ENCODE peak calls at places on chromosomes 11 and 22, in nine cellular contexts. D, C, Q, N, J, G, U, O and S are unnamed samples.
A peak's percentile ranks its signal among the peaks of the same experiment; 100 is the strongest.

GRCh38 chr11:60561254-60561653 is 46.1 kb downstream of the MS4A13 start:
- DNase-seq in G (no peak), O (no peak), C (no peak), D (no peak), N (no peak), U (no peak), J (no peak), Q (no peak), S (no peak)

GRCh38 chr22:36117053-36117554 is 43.5 kb downstream of the APOL3 start:
- DNase-seq in O (no peak), C (no peak), J (no peak), U (no peak), G (no peak), Q (peak; percentile 29), N (no peak), D (no peak), S (no peak)

GRCh38 chr11:16785520-16786128 is 47.2 kb downstream of the C11orf58 start:
- DNase-seq in U (peak; percentile 38), G (peak; percentile 65), O (no peak), C (peak; percentile 59), J (peak; percentile 58), N (peak; percentile 75), D (peak; percentile 76), Q (peak; percentile 81), S (peak; percentile 61)

GRCh38 chr11:36354221-36355003 is 58.3 kb downstream of the PRR5L start:
- DNase-seq in U (no peak), G (no peak), O (no peak), Q (no peak), J (no peak), D (no peak), C (no peak), N (no peak), S (no peak)

GRCh38 chr22:35631597-35631996 is 14.5 kb upstream of the MB start:
- DNase-seq in O (no peak), N (no peak), U (peak; percentile 15), Q (peak; percentile 71), G (peak; percentile 64), D (no peak), J (no peak), C (no peak), S (no peak)

GRCh38 chr22:37138879-37139561 is 10.7 kb downstream of the IL2RB start:
- DNase-seq in J (no peak), C (no peak), U (no peak), N (no peak), D (no peak), O (no peak), Q (no peak), G (no peak), S (no peak)

GRCh38 chr11:133898770-133899115 is 53.4 kb upstream of the SPATA19 start:
- DNase-seq in J (no peak), U (no peak), Q (no peak), D (no peak), C (no peak), O (no peak), G (peak; percentile 8), N (no peak), S (no peak)

GRCh38 chr11:76838422-76839068 is 22.2 kb upstream of the ACER3 start:
- DNase-seq in O (no peak), C (no peak), J (no peak), N (no peak), D (peak; percentile 83), Q (peak; percentile 65), U (no peak), G (no peak), S (no peak)

GRCh38 chr11:67983916-67984315 is 20.0 kb downstream of the UNC93B1 start:
- DNase-seq in J (no peak), O (no peak), D (no peak), G (no peak), C (no peak), Q (no peak), N (no peak), U (no peak), S (no peak)

GRCh38 chr22:49102367-49102766 is 725.3 kb downstream of the BRD1 start:
- DNase-seq in Q (no peak), C (no peak), G (no peak), J (no peak), U (no peak), D (no peak), N (no peak), O (no peak), S (no peak)

GRCh38 chr22:47375621-47376321 is 613.3 kb downstream of the TBC1D22A start:
- DNase-seq in U (no peak), D (no peak), O (no peak), C (no peak), Q (no peak), N (peak; percentile 13), G (peak; percentile 25), J (no peak), S (no peak)

GRCh38 chr11:128686045-128686741 is 7.7 kb upstream of the FLI1 start:
- DNase-seq in G (no peak), C (no peak), O (no peak), J (no peak), D (peak; percentile 33), U (no peak), N (no peak), Q (no peak), S (no peak)

GRCh38 chr11:67400942-67401494 is 640 bp downstream of the PPP1CA start:
- DNase-seq in D (no peak), C (no peak), G (no peak), J (no peak), U (no peak), O (no peak), Q (no peak), N (no peak), S (no peak)

GRCh38 chr11:16986434-16987204 is 27.6 kb downstream of the PLEKHA7 start:
- DNase-seq in O (no peak), Q (no peak), D (no peak), G (peak; percentile 78), U (peak; percentile 25), C (no peak), N (no peak), J (peak; percentile 73), S (no peak)

GRCh38 chr11:13535819-13536218 is 40.0 kb upstream of the PTH start:
- DNase-seq in Q (no peak), N (no peak), O (no peak), G (no peak), D (peak; percentile 18), U (no peak), C (no peak), J (no peak), S (no peak)

GRCh38 chr11:16280256-16280682 is 76.1 kb downstream of the SOX6 start:
- DNase-seq in U (no peak), G (peak; percentile 43), O (no peak), J (no peak), Q (peak; percentile 62), N (peak; percentile 59), C (peak; percentile 14), D (no peak), S (peak; percentile 42)

GRCh38 chr11:4926607-4927006 is 2.5 kb upstream of the OR51G1 start:
- DNase-seq in U (no peak), G (no peak), D (no peak), O (no peak), Q (no peak), N (no peak), J (no peak), C (no peak), S (no peak)

GRCh38 chr22:22076361-22076760 is 93.8 kb upstream of the TOP3B start:
- DNase-seq in U (no peak), G (no peak), N (no peak), O (no peak), C (no peak), J (no peak), Q (no peak), D (no peak), S (no peak)
- H3K27ac ChIP-seq in U (no peak overlapping the region), G (no peak overlapping the region), N (no peak overlapping the region), O (no peak overlapping the region), C (no peak overlapping the region), J (no peak overlapping the region), Q (no peak overlapping the region), D (no peak overlapping the region), S (no peak overlapping the region)

GRCh38 chr11:1742869-1743586 is 7.4 kb downstream of the IFITM10 start:
- DNase-seq in Q (no peak), J (no peak), N (no peak), O (no peak), G (no peak), C (no peak), U (no peak), D (no peak), S (no peak)

GRCh38 chr11:1744137-1744878 is 6.1 kb downstream of the IFITM10 start:
- DNase-seq in N (no peak), G (no peak), O (no peak), C (no peak), J (no peak), D (no peak), U (no peak), Q (peak; percentile 58), S (peak; percentile 42)

GRCh38 chr11:1742371-1742770 is 8.0 kb downstream of the IFITM10 start:
- DNase-seq in N (no peak), Q (no peak), J (no peak), O (peak; percentile 0), C (no peak), U (no peak), D (no peak), G (no peak), S (no peak)

GRCh38 chr11:1744879-1745700 is 5.3 kb downstream of the IFITM10 start:
- DNase-seq in G (no peak), N (no peak), O (no peak), C (no peak), D (no peak), J (no peak), Q (peak; percentile 43), U (no peak), S (no peak)

GRCh38 chr11:1743587-1744136 is 6.7 kb downstream of the IFITM10 start:
- DNase-seq in Q (no peak), N (no peak), J (no peak), O (no peak), U (no peak), D (no peak), G (no peak), C (no peak), S (no peak)
- H3K27ac ChIP-seq in Q (no peak overlapping the region), N (no peak overlapping the region), J (no peak overlapping the region), O (no peak overlapping the region), U (no peak overlapping the region), D (no peak overlapping the region), G (no peak overlapping the region), C (no peak overlapping the region), S (no peak overlapping the region)

DNA sequence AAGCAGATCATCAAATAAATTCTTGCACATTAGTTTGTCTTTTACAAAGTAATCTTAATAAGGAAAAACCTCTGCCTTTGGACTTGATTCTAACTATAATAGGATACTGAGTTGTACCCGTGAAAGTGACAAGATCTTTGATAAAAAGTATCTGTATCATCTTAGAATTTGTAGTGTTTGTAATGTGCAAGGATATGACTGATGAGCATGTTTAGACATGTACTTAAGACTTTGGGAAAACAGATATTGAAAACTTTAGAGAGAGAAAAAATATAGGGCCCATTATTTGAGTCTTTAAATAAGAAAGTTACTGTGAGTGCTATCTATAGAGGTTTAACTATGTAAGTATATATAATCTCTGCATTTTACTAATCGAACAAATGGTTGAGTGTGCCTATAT is 9.0 kb upstream of the TMEM135 start:
- DNase-seq in U (no peak), C (no peak), G (no peak), J (no peak), O (no peak), Q (no peak), N (no peak), D (no peak), S (no peak)
- H3K27ac ChIP-seq in U (no peak overlapping the region), C (no peak overlapping the region), G (no peak overlapping the region), J (no peak overlapping the region), O (no peak overlapping the region), Q (no peak overlapping the region), N (no peak overlapping the region), D (no peak overlapping the region), S (no peak overlapping the region)

DNA sequence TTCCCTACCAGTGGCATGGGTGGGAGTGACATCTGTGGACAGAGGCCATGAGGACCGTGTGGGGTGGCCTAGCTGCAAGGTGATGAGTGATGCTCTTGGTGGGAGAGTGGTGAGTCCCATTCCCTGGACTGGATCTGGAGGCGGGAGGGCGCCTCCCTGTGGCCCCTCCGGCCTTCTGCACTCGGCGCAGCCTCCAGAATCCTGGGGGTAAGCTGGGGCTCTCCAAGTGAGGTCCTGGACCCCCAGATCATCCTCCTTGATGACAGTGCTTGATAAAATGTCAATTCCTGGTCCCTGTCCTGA is 32.3 kb upstream of the PRR5 start:
- DNase-seq in Q (peak; percentile 65), D (peak; percentile 68), N (no peak), J (no peak), G (no peak), O (no peak), U (no peak), C (no peak), S (no peak)
- H3K27ac ChIP-seq in Q (no peak overlapping the region), D (no peak overlapping the region), N (no peak overlapping the region), J (no peak overlapping the region), G (no peak overlapping the region), O (no peak overlapping the region), U (no peak overlapping the region), C (no peak overlapping the region), S (no peak overlapping the region)